ENCODE peak calls at places on chromosomes 2 and 18, in six cellular contexts. S is HFF-Myc; W is cardiac muscle cell; U is HS-27A; F is NB4; O is activated T-helper 1 cell treated with anti-CD3 and anti-CD28 coated beads, Interleukin-12 subunit alpha, Interleukin-12 subunit beta, Interleukin-2, Interleukin-4 antibody, amounts not matched to agents 30 ng/mL and 10 ng/mL and 1 ng/mL, durations not matched to agents 14 hours and 24 hours and 36 hours. H is an unnamed sample.
A peak's percentile ranks its signal among the peaks of the same experiment; 100 is the strongest.

GRCh38 chr2:188884552-188884951 is 89.6 kb upstream of the COL3A1 start:
- DNase-seq in S (no peak), W (peak; percentile 57), U (no peak), F (no peak), O (no peak), H (no peak)

GRCh38 chr2:170227467-170228075 is 49.6 kb downstream of the MYO3B start:
- DNase-seq in S (no peak), W (no peak), U (no peak), F (no peak), O (no peak), H (no peak)

GRCh38 chr2:45988879-45989278 is 308.3 kb upstream of the EPAS1 start:
- DNase-seq in S (no peak), W (no peak), U (no peak), F (no peak), O (no peak), H (no peak)

GRCh38 chr2:2564300-2565085 is 233.4 kb upstream of the MYT1L start:
- DNase-seq in S (no peak), W (no peak), U (no peak), F (no peak), O (no peak), H (no peak)

GRCh38 chr2:196480653-196481322 is 158.7 kb upstream of the CCDC150 start:
- DNase-seq in S (no peak), W (no peak), U (no peak), F (no peak), O (no peak), H (no peak)

GRCh38 chr2:1591978-1592907 is 152.1 kb downstream of the PXDN start:
- DNase-seq in S (no peak), W (peak; percentile 98), U (no peak), F (peak; percentile 25), O (no peak), H (no peak)

GRCh38 chr2:157395811-157396210 is 48.1 kb downstream of the CYTIP start:
- DNase-seq in S (no peak), W (no peak), U (no peak), F (no peak), O (no peak), H (no peak)

GRCh38 chr18:79771446-79772107 is 26.2 kb upstream of the KCNG2 start:
- DNase-seq in S (no peak), W (no peak), U (no peak), F (no peak), O (no peak), H (no peak)

GRCh38 chr2:149732001-149732685 is 144.6 kb upstream of the MMADHC start:
- DNase-seq in S (no peak), W (no peak), U (peak; percentile 82), F (no peak), O (no peak), H (no peak)

GRCh38 chr2:222939208-222939846 is 78.5 kb downstream of the ACSL3 start:
- DNase-seq in S (peak; percentile 59), W (peak; percentile 80), U (no peak), F (peak; percentile 78), O (peak; percentile 55), H (peak; percentile 62)

GRCh38 chr2:160562730-160563129 is 69.1 kb upstream of the RBMS1 start:
- DNase-seq in S (no peak), W (no peak), U (no peak), F (no peak), O (no peak), H (no peak)

GRCh38 chr2:164757934-164758695 is 83.5 kb downstream of the COBLL1 start:
- DNase-seq in S (no peak), W (peak; percentile 85), U (no peak), F (peak; percentile 20), O (no peak), H (peak; percentile 88)

GRCh38 chr2:240212425-240213225 is 72.2 kb upstream of the OTOS start:
- DNase-seq in S (no peak), W (no peak), U (no peak), F (no peak), O (no peak), H (no peak)

GRCh38 chr2:121804340-121804739 is 48.9 kb downstream of the TSN start:
- DNase-seq in S (no peak), W (peak; percentile 32), U (peak; percentile 42), F (peak; percentile 87), O (no peak), H (peak; percentile 89)

GRCh38 chr18:31720867-31721266 is 36.5 kb upstream of the B4GALT6 start:
- DNase-seq in S (no peak), W (peak; percentile 27), U (no peak), F (no peak), O (no peak), H (no peak)

GRCh38 chr2:85085563-85085962 is 47.6 kb upstream of the TCF7L1 start:
- DNase-seq in S (no peak), W (no peak), U (no peak), F (no peak), O (no peak), H (no peak)

GRCh38 chr2:25491966-25492532 is 150.3 kb upstream of the DNMT3A start:
- DNase-seq in S (no peak), W (peak; percentile 64), U (no peak), F (no peak), O (no peak), H (no peak)

H was measured in AML-193.